ENCODE peak calls at places on chromosomes 5 and 9, in ten cellular contexts. One of them, this sample, is unnamed.

GRCh38 chr5:82735160-82735789 is 341.9 kb downstream of the TMEM167A start:
- DNase-seq in COR-L47: no peak
- DNase-seq in activated CD4-positive, alpha-beta memory T cell treated with anti-CD3 and anti-CD28 coated beads, Interleukin-2, amount 10 ng/mL, durations not matched to agents 7 days and 5 days: no peak
- DNase-seq in stimulated activated CD4-positive, alpha-beta T cell treated with anti-CD3 and anti-CD28 coated beads, Interleukin-1b, Interleukin-23, amount 100 ng/mL, for 24 hours: no peak
- DNase-seq in activated naive CD4-positive, alpha-beta T cell: no peak
- DNase-seq in activated CD4-positive, alpha-beta T cell treated with anti-CD3 and anti-CD28 coated beads, Interleukin-2, amount 50 U/mL, for 1 hour: no peak
- DNase-seq in right atrium auricular region: no peak
- DNase-seq in cardiac fibroblast: peak; percentile 77
- DNase-seq in iPS-NIHi11: peak; percentile 15
- DNase-seq in amniotic stem cell: no peak
- DNase-seq in this sample: no peak

GRCh38 chr5:178738513-178738912 is 8.1 kb upstream of the ZNF354A start:
- DNase-seq in COR-L47: no peak
- DNase-seq in activated CD4-positive, alpha-beta memory T cell treated with anti-CD3 and anti-CD28 coated beads, Interleukin-2, amount 10 ng/mL, durations not matched to agents 7 days and 5 days: no peak
- DNase-seq in stimulated activated CD4-positive, alpha-beta T cell treated with anti-CD3 and anti-CD28 coated beads, Interleukin-1b, Interleukin-23, amount 100 ng/mL, for 24 hours: no peak
- DNase-seq in activated naive CD4-positive, alpha-beta T cell: no peak
- DNase-seq in activated CD4-positive, alpha-beta T cell treated with anti-CD3 and anti-CD28 coated beads, Interleukin-2, amount 50 U/mL, for 1 hour: no peak
- DNase-seq in right atrium auricular region: no peak
- DNase-seq in cardiac fibroblast: no peak
- DNase-seq in iPS-NIHi11: no peak
- DNase-seq in amniotic stem cell: no peak
- DNase-seq in this sample: no peak

GRCh38 chr9:132283863-132284262 is 70.9 kb downstream of the SETX start:
- DNase-seq in COR-L47: no peak
- DNase-seq in activated CD4-positive, alpha-beta memory T cell treated with anti-CD3 and anti-CD28 coated beads, Interleukin-2, amount 10 ng/mL, durations not matched to agents 7 days and 5 days: no peak
- DNase-seq in stimulated activated CD4-positive, alpha-beta T cell treated with anti-CD3 and anti-CD28 coated beads, Interleukin-1b, Interleukin-23, amount 100 ng/mL, for 24 hours: no peak
- DNase-seq in activated naive CD4-positive, alpha-beta T cell: no peak
- DNase-seq in activated CD4-positive, alpha-beta T cell treated with anti-CD3 and anti-CD28 coated beads, Interleukin-2, amount 50 U/mL, for 1 hour: no peak
- DNase-seq in right atrium auricular region: no peak
- DNase-seq in cardiac fibroblast: peak; percentile 27
- DNase-seq in iPS-NIHi11: no peak
- DNase-seq in amniotic stem cell: no peak
- DNase-seq in this sample: no peak

GRCh38 chr5:144035341-144035740 is 135.1 kb downstream of the YIPF5 start:
- DNase-seq in COR-L47: no peak
- DNase-seq in activated CD4-positive, alpha-beta memory T cell treated with anti-CD3 and anti-CD28 coated beads, Interleukin-2, amount 10 ng/mL, durations not matched to agents 7 days and 5 days: no peak
- DNase-seq in stimulated activated CD4-positive, alpha-beta T cell treated with anti-CD3 and anti-CD28 coated beads, Interleukin-1b, Interleukin-23, amount 100 ng/mL, for 24 hours: no peak
- DNase-seq in activated naive CD4-positive, alpha-beta T cell: no peak
- DNase-seq in activated CD4-positive, alpha-beta T cell treated with anti-CD3 and anti-CD28 coated beads, Interleukin-2, amount 50 U/mL, for 1 hour: no peak
- DNase-seq in right atrium auricular region: no peak
- DNase-seq in cardiac fibroblast: no peak
- DNase-seq in iPS-NIHi11: no peak
- DNase-seq in amniotic stem cell: no peak
- DNase-seq in this sample: no peak

GRCh38 chr5:154647760-154648143 is 107.4 kb upstream of the LARP1 start:
- DNase-seq in COR-L47: no peak
- DNase-seq in activated CD4-positive, alpha-beta memory T cell treated with anti-CD3 and anti-CD28 coated beads, Interleukin-2, amount 10 ng/mL, durations not matched to agents 7 days and 5 days: no peak
- DNase-seq in stimulated activated CD4-positive, alpha-beta T cell treated with anti-CD3 and anti-CD28 coated beads, Interleukin-1b, Interleukin-23, amount 100 ng/mL, for 24 hours: no peak
- DNase-seq in activated naive CD4-positive, alpha-beta T cell: no peak
- DNase-seq in activated CD4-positive, alpha-beta T cell treated with anti-CD3 and anti-CD28 coated beads, Interleukin-2, amount 50 U/mL, for 1 hour: no peak
- DNase-seq in right atrium auricular region: no peak
- DNase-seq in cardiac fibroblast: peak; percentile 19
- DNase-seq in iPS-NIHi11: no peak
- DNase-seq in amniotic stem cell: no peak
- DNase-seq in this sample: no peak

GRCh38 chr5:76113103-76113502 is 29.9 kb downstream of the SV2C start:
- DNase-seq in COR-L47: no peak
- DNase-seq in activated CD4-positive, alpha-beta memory T cell treated with anti-CD3 and anti-CD28 coated beads, Interleukin-2, amount 10 ng/mL, durations not matched to agents 7 days and 5 days: no peak
- DNase-seq in stimulated activated CD4-positive, alpha-beta T cell treated with anti-CD3 and anti-CD28 coated beads, Interleukin-1b, Interleukin-23, amount 100 ng/mL, for 24 hours: no peak
- DNase-seq in activated naive CD4-positive, alpha-beta T cell: no peak
- DNase-seq in activated CD4-positive, alpha-beta T cell treated with anti-CD3 and anti-CD28 coated beads, Interleukin-2, amount 50 U/mL, for 1 hour: no peak
- DNase-seq in right atrium auricular region: no peak
- DNase-seq in cardiac fibroblast: no peak
- DNase-seq in iPS-NIHi11: no peak
- DNase-seq in amniotic stem cell: no peak
- DNase-seq in this sample: no peak

GRCh38 chr5:133376986-133377385 is 235.4 kb downstream of the FSTL4 start:
- DNase-seq in COR-L47: no peak
- DNase-seq in activated CD4-positive, alpha-beta memory T cell treated with anti-CD3 and anti-CD28 coated beads, Interleukin-2, amount 10 ng/mL, durations not matched to agents 7 days and 5 days: no peak
- DNase-seq in stimulated activated CD4-positive, alpha-beta T cell treated with anti-CD3 and anti-CD28 coated beads, Interleukin-1b, Interleukin-23, amount 100 ng/mL, for 24 hours: no peak
- DNase-seq in activated naive CD4-positive, alpha-beta T cell: no peak
- DNase-seq in activated CD4-positive, alpha-beta T cell treated with anti-CD3 and anti-CD28 coated beads, Interleukin-2, amount 50 U/mL, for 1 hour: no peak
- DNase-seq in right atrium auricular region: no peak
- DNase-seq in cardiac fibroblast: no peak
- DNase-seq in iPS-NIHi11: no peak
- DNase-seq in amniotic stem cell: no peak
- DNase-seq in this sample: no peak

GRCh38 chr9:98906273-98907040 is 37.2 kb upstream of the COL15A1 start:
- DNase-seq in COR-L47: no peak
- DNase-seq in activated CD4-positive, alpha-beta memory T cell treated with anti-CD3 and anti-CD28 coated beads, Interleukin-2, amount 10 ng/mL, durations not matched to agents 7 days and 5 days: no peak
- DNase-seq in stimulated activated CD4-positive, alpha-beta T cell treated with anti-CD3 and anti-CD28 coated beads, Interleukin-1b, Interleukin-23, amount 100 ng/mL, for 24 hours: no peak
- DNase-seq in activated naive CD4-positive, alpha-beta T cell: no peak
- DNase-seq in activated CD4-positive, alpha-beta T cell treated with anti-CD3 and anti-CD28 coated beads, Interleukin-2, amount 50 U/mL, for 1 hour: no peak
- DNase-seq in right atrium auricular region: peak; percentile 59
- DNase-seq in cardiac fibroblast: peak; percentile 73
- DNase-seq in iPS-NIHi11: no peak
- DNase-seq in amniotic stem cell: no peak
- DNase-seq in this sample: peak; percentile 2

GRCh38 chr5:90558344-90559192 is at the start of gene ADGRV1:
- DNase-seq in COR-L47: peak; percentile 97
- DNase-seq in activated CD4-positive, alpha-beta memory T cell treated with anti-CD3 and anti-CD28 coated beads, Interleukin-2, amount 10 ng/mL, durations not matched to agents 7 days and 5 days: no peak
- DNase-seq in stimulated activated CD4-positive, alpha-beta T cell treated with anti-CD3 and anti-CD28 coated beads, Interleukin-1b, Interleukin-23, amount 100 ng/mL, for 24 hours: no peak
- DNase-seq in activated naive CD4-positive, alpha-beta T cell: no peak
- DNase-seq in activated CD4-positive, alpha-beta T cell treated with anti-CD3 and anti-CD28 coated beads, Interleukin-2, amount 50 U/mL, for 1 hour: no peak
- DNase-seq in right atrium auricular region: no peak
- DNase-seq in cardiac fibroblast: peak; percentile 61
- DNase-seq in iPS-NIHi11: peak; percentile 94
- DNase-seq in amniotic stem cell: no peak
- DNase-seq in this sample: peak; percentile 93

GRCh38 chr5:139574641-139575312 is 13.6 kb downstream of the UBE2D2 start:
- DNase-seq in COR-L47: peak; percentile 0
- DNase-seq in activated CD4-positive, alpha-beta memory T cell treated with anti-CD3 and anti-CD28 coated beads, Interleukin-2, amount 10 ng/mL, durations not matched to agents 7 days and 5 days: no peak
- DNase-seq in stimulated activated CD4-positive, alpha-beta T cell treated with anti-CD3 and anti-CD28 coated beads, Interleukin-1b, Interleukin-23, amount 100 ng/mL, for 24 hours: no peak
- DNase-seq in activated naive CD4-positive, alpha-beta T cell: no peak
- DNase-seq in activated CD4-positive, alpha-beta T cell treated with anti-CD3 and anti-CD28 coated beads, Interleukin-2, amount 50 U/mL, for 1 hour: no peak
- DNase-seq in right atrium auricular region: no peak
- DNase-seq in cardiac fibroblast: peak; percentile 61
- DNase-seq in iPS-NIHi11: peak; percentile 38
- DNase-seq in amniotic stem cell: no peak
- DNase-seq in this sample: no peak

GRCh38 chr9:83582026-83582425 is 40.9 kb upstream of the IDNK start:
- DNase-seq in COR-L47: no peak
- DNase-seq in activated CD4-positive, alpha-beta memory T cell treated with anti-CD3 and anti-CD28 coated beads, Interleukin-2, amount 10 ng/mL, durations not matched to agents 7 days and 5 days: no peak
- DNase-seq in stimulated activated CD4-positive, alpha-beta T cell treated with anti-CD3 and anti-CD28 coated beads, Interleukin-1b, Interleukin-23, amount 100 ng/mL, for 24 hours: no peak
- DNase-seq in activated naive CD4-positive, alpha-beta T cell: no peak
- DNase-seq in activated CD4-positive, alpha-beta T cell treated with anti-CD3 and anti-CD28 coated beads, Interleukin-2, amount 50 U/mL, for 1 hour: no peak
- DNase-seq in right atrium auricular region: no peak
- DNase-seq in cardiac fibroblast: peak; percentile 72
- DNase-seq in iPS-NIHi11: no peak
- DNase-seq in amniotic stem cell: no peak
- DNase-seq in this sample: no peak

GRCh38 chr5:31935702-31936347 is 238.3 kb downstream of the GOLPH3 start:
- DNase-seq in COR-L47: no peak
- DNase-seq in activated CD4-positive, alpha-beta memory T cell treated with anti-CD3 and anti-CD28 coated beads, Interleukin-2, amount 10 ng/mL, durations not matched to agents 7 days and 5 days: no peak
- DNase-seq in stimulated activated CD4-positive, alpha-beta T cell treated with anti-CD3 and anti-CD28 coated beads, Interleukin-1b, Interleukin-23, amount 100 ng/mL, for 24 hours: no peak
- DNase-seq in activated naive CD4-positive, alpha-beta T cell: no peak
- DNase-seq in activated CD4-positive, alpha-beta T cell treated with anti-CD3 and anti-CD28 coated beads, Interleukin-2, amount 50 U/mL, for 1 hour: no peak
- DNase-seq in right atrium auricular region: no peak
- DNase-seq in cardiac fibroblast: peak; percentile 17
- DNase-seq in iPS-NIHi11: peak; percentile 55
- DNase-seq in amniotic stem cell: no peak
- DNase-seq in this sample: no peak

GRCh38 chr9:134323741-134324358 is 2.4 kb upstream of the RXRA start:
- DNase-seq in COR-L47: no peak
- DNase-seq in activated CD4-positive, alpha-beta memory T cell treated with anti-CD3 and anti-CD28 coated beads, Interleukin-2, amount 10 ng/mL, durations not matched to agents 7 days and 5 days: no peak
- DNase-seq in stimulated activated CD4-positive, alpha-beta T cell treated with anti-CD3 and anti-CD28 coated beads, Interleukin-1b, Interleukin-23, amount 100 ng/mL, for 24 hours: no peak
- DNase-seq in activated naive CD4-positive, alpha-beta T cell: no peak
- DNase-seq in activated CD4-positive, alpha-beta T cell treated with anti-CD3 and anti-CD28 coated beads, Interleukin-2, amount 50 U/mL, for 1 hour: no peak
- DNase-seq in right atrium auricular region: no peak
- DNase-seq in cardiac fibroblast: no peak
- DNase-seq in iPS-NIHi11: no peak
- DNase-seq in amniotic stem cell: no peak
- DNase-seq in this sample: no peak

GRCh38 chr9:107827884-107828283 is 338.3 kb upstream of the KLF4 start:
- DNase-seq in COR-L47: no peak
- DNase-seq in activated CD4-positive, alpha-beta memory T cell treated with anti-CD3 and anti-CD28 coated beads, Interleukin-2, amount 10 ng/mL, durations not matched to agents 7 days and 5 days: no peak
- DNase-seq in stimulated activated CD4-positive, alpha-beta T cell treated with anti-CD3 and anti-CD28 coated beads, Interleukin-1b, Interleukin-23, amount 100 ng/mL, for 24 hours: no peak
- DNase-seq in activated naive CD4-positive, alpha-beta T cell: no peak
- DNase-seq in activated CD4-positive, alpha-beta T cell treated with anti-CD3 and anti-CD28 coated beads, Interleukin-2, amount 50 U/mL, for 1 hour: no peak
- DNase-seq in right atrium auricular region: no peak
- DNase-seq in cardiac fibroblast: no peak
- DNase-seq in iPS-NIHi11: no peak
- DNase-seq in amniotic stem cell: no peak
- DNase-seq in this sample: no peak

GRCh38 chr5:51104556-51104955 is 278.7 kb upstream of the ISL1 start:
- DNase-seq in COR-L47: no peak
- DNase-seq in activated CD4-positive, alpha-beta memory T cell treated with anti-CD3 and anti-CD28 coated beads, Interleukin-2, amount 10 ng/mL, durations not matched to agents 7 days and 5 days: no peak
- DNase-seq in stimulated activated CD4-positive, alpha-beta T cell treated with anti-CD3 and anti-CD28 coated beads, Interleukin-1b, Interleukin-23, amount 100 ng/mL, for 24 hours: no peak
- DNase-seq in activated naive CD4-positive, alpha-beta T cell: no peak
- DNase-seq in activated CD4-positive, alpha-beta T cell treated with anti-CD3 and anti-CD28 coated beads, Interleukin-2, amount 50 U/mL, for 1 hour: no peak
- DNase-seq in right atrium auricular region: no peak
- DNase-seq in cardiac fibroblast: no peak
- DNase-seq in iPS-NIHi11: no peak
- DNase-seq in amniotic stem cell: no peak
- DNase-seq in this sample: no peak

GRCh38 chr9:127396253-127396807 is 639 bp upstream of the SLC2A8 start:
- DNase-seq in COR-L47: no peak
- DNase-seq in activated CD4-positive, alpha-beta memory T cell treated with anti-CD3 and anti-CD28 coated beads, Interleukin-2, amount 10 ng/mL, durations not matched to agents 7 days and 5 days: no peak
- DNase-seq in stimulated activated CD4-positive, alpha-beta T cell treated with anti-CD3 and anti-CD28 coated beads, Interleukin-1b, Interleukin-23, amount 100 ng/mL, for 24 hours: no peak
- DNase-seq in activated naive CD4-positive, alpha-beta T cell: no peak
- DNase-seq in activated CD4-positive, alpha-beta T cell treated with anti-CD3 and anti-CD28 coated beads, Interleukin-2, amount 50 U/mL, for 1 hour: no peak
- DNase-seq in right atrium auricular region: no peak
- DNase-seq in cardiac fibroblast: no peak
- DNase-seq in iPS-NIHi11: peak; percentile 96
- DNase-seq in amniotic stem cell: no peak
- DNase-seq in this sample: no peak

GRCh38 chr9:26357803-26358339 is 534.7 kb downstream of the CAAP1 start:
- DNase-seq in COR-L47: no peak
- DNase-seq in activated CD4-positive, alpha-beta memory T cell treated with anti-CD3 and anti-CD28 coated beads, Interleukin-2, amount 10 ng/mL, durations not matched to agents 7 days and 5 days: no peak
- DNase-seq in stimulated activated CD4-positive, alpha-beta T cell treated with anti-CD3 and anti-CD28 coated beads, Interleukin-1b, Interleukin-23, amount 100 ng/mL, for 24 hours: no peak
- DNase-seq in activated naive CD4-positive, alpha-beta T cell: no peak
- DNase-seq in activated CD4-positive, alpha-beta T cell treated with anti-CD3 and anti-CD28 coated beads, Interleukin-2, amount 50 U/mL, for 1 hour: no peak
- DNase-seq in right atrium auricular region: no peak
- DNase-seq in cardiac fibroblast: no peak
- DNase-seq in iPS-NIHi11: no peak
- DNase-seq in amniotic stem cell: no peak
- DNase-seq in this sample: no peak

GRCh38 chr5:142385194-142385593 is 60.4 kb upstream of the SPRY4 start:
- DNase-seq in COR-L47: no peak
- DNase-seq in activated CD4-positive, alpha-beta memory T cell treated with anti-CD3 and anti-CD28 coated beads, Interleukin-2, amount 10 ng/mL, durations not matched to agents 7 days and 5 days: no peak
- DNase-seq in stimulated activated CD4-positive, alpha-beta T cell treated with anti-CD3 and anti-CD28 coated beads, Interleukin-1b, Interleukin-23, amount 100 ng/mL, for 24 hours: no peak
- DNase-seq in activated naive CD4-positive, alpha-beta T cell: no peak
- DNase-seq in activated CD4-positive, alpha-beta T cell treated with anti-CD3 and anti-CD28 coated beads, Interleukin-2, amount 50 U/mL, for 1 hour: no peak
- DNase-seq in right atrium auricular region: no peak
- DNase-seq in cardiac fibroblast: peak; percentile 37
- DNase-seq in iPS-NIHi11: no peak
- DNase-seq in amniotic stem cell: peak; percentile 11
- DNase-seq in this sample: no peak

GRCh38 chr9:90967171-90967570 is 165.6 kb downstream of the SYK start:
- DNase-seq in COR-L47: no peak
- DNase-seq in activated CD4-positive, alpha-beta memory T cell treated with anti-CD3 and anti-CD28 coated beads, Interleukin-2, amount 10 ng/mL, durations not matched to agents 7 days and 5 days: no peak
- DNase-seq in stimulated activated CD4-positive, alpha-beta T cell treated with anti-CD3 and anti-CD28 coated beads, Interleukin-1b, Interleukin-23, amount 100 ng/mL, for 24 hours: no peak
- DNase-seq in activated naive CD4-positive, alpha-beta T cell: no peak
- DNase-seq in activated CD4-positive, alpha-beta T cell treated with anti-CD3 and anti-CD28 coated beads, Interleukin-2, amount 50 U/mL, for 1 hour: no peak
- DNase-seq in right atrium auricular region: no peak
- DNase-seq in cardiac fibroblast: no peak
- DNase-seq in iPS-NIHi11: peak; percentile 39
- DNase-seq in amniotic stem cell: no peak
- DNase-seq in this sample: no peak

GRCh38 chr5:102107865-102108264 is 188.2 kb downstream of the SLCO4C1 start:
- DNase-seq in COR-L47: no peak
- DNase-seq in activated CD4-positive, alpha-beta memory T cell treated with anti-CD3 and anti-CD28 coated beads, Interleukin-2, amount 10 ng/mL, durations not matched to agents 7 days and 5 days: no peak
- DNase-seq in stimulated activated CD4-positive, alpha-beta T cell treated with anti-CD3 and anti-CD28 coated beads, Interleukin-1b, Interleukin-23, amount 100 ng/mL, for 24 hours: no peak
- DNase-seq in activated naive CD4-positive, alpha-beta T cell: no peak
- DNase-seq in activated CD4-positive, alpha-beta T cell treated with anti-CD3 and anti-CD28 coated beads, Interleukin-2, amount 50 U/mL, for 1 hour: no peak
- DNase-seq in right atrium auricular region: no peak
- DNase-seq in cardiac fibroblast: no peak
- DNase-seq in iPS-NIHi11: no peak
- DNase-seq in amniotic stem cell: no peak
- DNase-seq in this sample: no peak

GRCh38 chr5:128637031-128637430 is 99.0 kb upstream of the FBN2 start:
- DNase-seq in COR-L47: no peak
- DNase-seq in activated CD4-positive, alpha-beta memory T cell treated with anti-CD3 and anti-CD28 coated beads, Interleukin-2, amount 10 ng/mL, durations not matched to agents 7 days and 5 days: no peak
- DNase-seq in stimulated activated CD4-positive, alpha-beta T cell treated with anti-CD3 and anti-CD28 coated beads, Interleukin-1b, Interleukin-23, amount 100 ng/mL, for 24 hours: no peak
- DNase-seq in activated naive CD4-positive, alpha-beta T cell: no peak
- DNase-seq in activated CD4-positive, alpha-beta T cell treated with anti-CD3 and anti-CD28 coated beads, Interleukin-2, amount 50 U/mL, for 1 hour: no peak
- DNase-seq in right atrium auricular region: no peak
- DNase-seq in cardiac fibroblast: peak; percentile 85
- DNase-seq in iPS-NIHi11: no peak
- DNase-seq in amniotic stem cell: peak; percentile 41
- DNase-seq in this sample: no peak

GRCh38 chr5:127935398-127935797 is 148.2 kb upstream of the SLC12A2 start:
- DNase-seq in COR-L47: no peak
- DNase-seq in activated CD4-positive, alpha-beta memory T cell treated with anti-CD3 and anti-CD28 coated beads, Interleukin-2, amount 10 ng/mL, durations not matched to agents 7 days and 5 days: no peak
- DNase-seq in stimulated activated CD4-positive, alpha-beta T cell treated with anti-CD3 and anti-CD28 coated beads, Interleukin-1b, Interleukin-23, amount 100 ng/mL, for 24 hours: no peak
- DNase-seq in activated naive CD4-positive, alpha-beta T cell: no peak
- DNase-seq in activated CD4-positive, alpha-beta T cell treated with anti-CD3 and anti-CD28 coated beads, Interleukin-2, amount 50 U/mL, for 1 hour: no peak
- DNase-seq in right atrium auricular region: no peak
- DNase-seq in cardiac fibroblast: no peak
- DNase-seq in iPS-NIHi11: no peak
- DNase-seq in amniotic stem cell: no peak
- DNase-seq in this sample: no peak

GRCh38 chr5:34550977-34551376 is 105.2 kb upstream of the RAI14 start:
- DNase-seq in COR-L47: no peak
- DNase-seq in activated CD4-positive, alpha-beta memory T cell treated with anti-CD3 and anti-CD28 coated beads, Interleukin-2, amount 10 ng/mL, durations not matched to agents 7 days and 5 days: no peak
- DNase-seq in stimulated activated CD4-positive, alpha-beta T cell treated with anti-CD3 and anti-CD28 coated beads, Interleukin-1b, Interleukin-23, amount 100 ng/mL, for 24 hours: no peak
- DNase-seq in activated naive CD4-positive, alpha-beta T cell: no peak
- DNase-seq in activated CD4-positive, alpha-beta T cell treated with anti-CD3 and anti-CD28 coated beads, Interleukin-2, amount 50 U/mL, for 1 hour: no peak
- DNase-seq in right atrium auricular region: no peak
- DNase-seq in cardiac fibroblast: no peak
- DNase-seq in iPS-NIHi11: no peak
- DNase-seq in amniotic stem cell: no peak
- DNase-seq in this sample: no peak

GRCh38 chr9:82130331-82131042 is 141.9 kb downstream of the SPATA31D1 start:
- DNase-seq in COR-L47: no peak
- DNase-seq in activated CD4-positive, alpha-beta memory T cell treated with anti-CD3 and anti-CD28 coated beads, Interleukin-2, amount 10 ng/mL, durations not matched to agents 7 days and 5 days: no peak
- DNase-seq in stimulated activated CD4-positive, alpha-beta T cell treated with anti-CD3 and anti-CD28 coated beads, Interleukin-1b, Interleukin-23, amount 100 ng/mL, for 24 hours: no peak
- DNase-seq in activated naive CD4-positive, alpha-beta T cell: no peak
- DNase-seq in activated CD4-positive, alpha-beta T cell treated with anti-CD3 and anti-CD28 coated beads, Interleukin-2, amount 50 U/mL, for 1 hour: no peak
- DNase-seq in right atrium auricular region: no peak
- DNase-seq in cardiac fibroblast: no peak
- DNase-seq in iPS-NIHi11: no peak
- DNase-seq in amniotic stem cell: no peak
- DNase-seq in this sample: no peak

GRCh38 chr5:61052870-61053269 is 107.9 kb downstream of the NDUFAF2 start:
- DNase-seq in COR-L47: no peak
- DNase-seq in activated CD4-positive, alpha-beta memory T cell treated with anti-CD3 and anti-CD28 coated beads, Interleukin-2, amount 10 ng/mL, durations not matched to agents 7 days and 5 days: no peak
- DNase-seq in stimulated activated CD4-positive, alpha-beta T cell treated with anti-CD3 and anti-CD28 coated beads, Interleukin-1b, Interleukin-23, amount 100 ng/mL, for 24 hours: no peak
- DNase-seq in activated naive CD4-positive, alpha-beta T cell: no peak
- DNase-seq in activated CD4-positive, alpha-beta T cell treated with anti-CD3 and anti-CD28 coated beads, Interleukin-2, amount 50 U/mL, for 1 hour: no peak
- DNase-seq in right atrium auricular region: no peak
- DNase-seq in cardiac fibroblast: peak; percentile 56
- DNase-seq in iPS-NIHi11: no peak
- DNase-seq in amniotic stem cell: peak; percentile 34
- DNase-seq in this sample: no peak

GRCh38 chr5:180637962-180638680 is 11.3 kb downstream of the FLT4 start:
- DNase-seq in COR-L47: no peak
- DNase-seq in activated CD4-positive, alpha-beta memory T cell treated with anti-CD3 and anti-CD28 coated beads, Interleukin-2, amount 10 ng/mL, durations not matched to agents 7 days and 5 days: no peak
- DNase-seq in stimulated activated CD4-positive, alpha-beta T cell treated with anti-CD3 and anti-CD28 coated beads, Interleukin-1b, Interleukin-23, amount 100 ng/mL, for 24 hours: no peak
- DNase-seq in activated naive CD4-positive, alpha-beta T cell: no peak
- DNase-seq in activated CD4-positive, alpha-beta T cell treated with anti-CD3 and anti-CD28 coated beads, Interleukin-2, amount 50 U/mL, for 1 hour: no peak
- DNase-seq in right atrium auricular region: no peak
- DNase-seq in cardiac fibroblast: no peak
- DNase-seq in iPS-NIHi11: no peak
- DNase-seq in amniotic stem cell: no peak
- DNase-seq in this sample: no peak

GRCh38 chr5:2579126-2579525 is 172.4 kb downstream of the IRX2 start:
- DNase-seq in COR-L47: no peak
- DNase-seq in activated CD4-positive, alpha-beta memory T cell treated with anti-CD3 and anti-CD28 coated beads, Interleukin-2, amount 10 ng/mL, durations not matched to agents 7 days and 5 days: no peak
- DNase-seq in stimulated activated CD4-positive, alpha-beta T cell treated with anti-CD3 and anti-CD28 coated beads, Interleukin-1b, Interleukin-23, amount 100 ng/mL, for 24 hours: no peak
- DNase-seq in activated naive CD4-positive, alpha-beta T cell: no peak
- DNase-seq in activated CD4-positive, alpha-beta T cell treated with anti-CD3 and anti-CD28 coated beads, Interleukin-2, amount 50 U/mL, for 1 hour: no peak
- DNase-seq in right atrium auricular region: no peak
- DNase-seq in cardiac fibroblast: no peak
- DNase-seq in iPS-NIHi11: no peak
- DNase-seq in amniotic stem cell: no peak
- DNase-seq in this sample: no peak